ENCODE peak calls at places on chromosomes 2 and 18, in five cellular contexts. P, A, U, V and W are unnamed samples.

GRCh38 chr2:88144271-88144670 is 16.4 kb upstream of the FABP1 start:
- DNase-seq in V (no peak), A (no peak), P (no peak), U (no peak), W (no peak)

GRCh38 chr2:145551661-145552060 is 1031.7 kb upstream of the ZEB2 start:
- DNase-seq in V (no peak), A (no peak), U (no peak), P (no peak), W (no peak)

GRCh38 chr2:82258151-82258550 is 1953.6 kb upstream of the LRRTM1 start:
- DNase-seq in V (no peak), U (no peak), A (no peak), P (no peak), W (no peak)

GRCh38 chr2:46018773-46019593 is 278.2 kb upstream of the EPAS1 start:
- DNase-seq in U (no peak), P (no peak), A (no peak), V (no peak), W (no peak)

GRCh38 chr2:20868377-20868776 is 45.5 kb upstream of the LDAH start:
- DNase-seq in U (no peak), P (peak), V (no peak), A (no peak), W (no peak)

GRCh38 chr2:11863103-11863502 is 116.7 kb downstream of the LPIN1 start:
- DNase-seq in P (no peak), U (no peak), V (peak), A (no peak), W (no peak)

GRCh38 chr2:132731431-132731830 is 61.4 kb upstream of the LYPD1 start:
- DNase-seq in P (no peak), A (no peak), V (no peak), U (no peak), W (no peak)

GRCh38 chr18:48917579-48918101 is 33.1 kb downstream of the SMAD7 start:
- DNase-seq in U (no peak), P (no peak), A (no peak), V (no peak), W (no peak)

GRCh38 chr2:74876081-74876886 is 42.4 kb downstream of the HK2 start:
- DNase-seq in A (peak), U (peak), V (no peak), P (peak), W (peak)

GRCh38 chr2:105800036-105800755 is 55.5 kb downstream of the NCK2 start:
- DNase-seq in P (no peak), U (no peak), V (no peak), A (peak), W (no peak)

GRCh38 chr2:140851258-140851657 is 1279.6 kb downstream of the LRP1B start:
- DNase-seq in U (no peak), V (no peak), A (no peak), P (no peak), W (no peak)

GRCh38 chr2:43897492-43897891 is 58.7 kb downstream of the ABCG8 start:
- DNase-seq in A (no peak), P (no peak), V (no peak), U (no peak), W (no peak)

GRCh38 chr2:142130111-142131015 is 453 bp downstream of the LRP1B start:
- DNase-seq in A (peak), P (no peak), U (peak), V (peak), W (peak)

GRCh38 chr2:30139131-30139870 is 7.5 kb upstream of the YPEL5 start:
- DNase-seq in A (no peak), P (no peak), V (no peak), U (no peak), W (no peak)

GRCh38 chr2:102726128-102727087 is 35.4 kb upstream of the TMEM182 start:
- DNase-seq in U (no peak), A (no peak), V (no peak), P (no peak), W (no peak)

GRCh38 chr2:134463726-134464076 is 209.8 kb downstream of the MGAT5 start:
- DNase-seq in A (no peak), U (no peak), P (no peak), V (no peak), W (no peak)

GRCh38 chr2:66874411-66874810 is 439.5 kb downstream of the MEIS1 start:
- DNase-seq in P (no peak), A (no peak), U (no peak), V (no peak), W (no peak)

GRCh38 chr2:64018715-64019082 is 529 bp downstream of the VPS54 start:
- DNase-seq in U (peak), A (no peak), P (no peak), V (no peak), W (no peak)

GRCh38 chr2:68643011-68643873 is at the start of gene PROKR1:
- DNase-seq in U (peak), A (no peak), P (no peak), V (peak), W (peak)